ENCODE peak calls at places on chromosomes 5 and 9, in seven cellular contexts. R, L, U, F, M, Z and Q are unnamed samples.

GRCh38 chr5:151678146-151678545 is 8.6 kb downstream of the SPARC start:
- DNase-seq in R (no peak), L (no peak), U (no peak), F (peak), M (no peak), Z (no peak), Q (no peak)

GRCh38 chr5:66742083-66742895 is 146.1 kb downstream of the MAST4 start:
- DNase-seq in R (no peak), L (no peak), U (peak), F (peak), M (no peak), Z (no peak), Q (peak)

GRCh38 chr9:37102476-37102875 is 17.9 kb upstream of the ZCCHC7 start:
- DNase-seq in R (no peak), L (no peak), U (no peak), F (no peak), M (no peak), Z (no peak), Q (no peak)

GRCh38 chr9:72467766-72468738 is 53.4 kb upstream of the TMC1 start:
- DNase-seq in R (no peak), L (no peak), U (no peak), F (peak), M (no peak), Z (no peak), Q (no peak)

GRCh38 chr9:35490155-35490909 is 421 bp downstream of the RUSC2 start:
- DNase-seq in R (no peak), L (no peak), U (peak), F (no peak), M (no peak), Z (no peak), Q (no peak)

GRCh38 chr9:23826120-23826629 is at the start of gene ELAVL2:
- DNase-seq in R (no peak), L (peak), U (peak), F (peak), M (peak), Z (peak), Q (peak)

GRCh38 chr5:132000677-132001453 is 10.6 kb downstream of the ACSL6 start:
- DNase-seq in R (no peak), L (no peak), U (peak), F (no peak), M (no peak), Z (peak), Q (no peak)

GRCh38 chr9:136326061-136326776 is 1.1 kb upstream of the GPSM1 start:
- DNase-seq in R (no peak), L (no peak), U (no peak), F (peak), M (peak), Z (no peak), Q (no peak)

GRCh38 chr9:38053697-38054461 is 15.1 kb downstream of the SHB start:
- DNase-seq in R (no peak), L (no peak), U (no peak), F (no peak), M (no peak), Z (no peak), Q (no peak)